ENCODE peak calls at places on chromosome 7, in four cellular contexts. O is Panc1, K is dorsolateral prefrontal cortex, I is AG04450. H is an unnamed sample.

GRCh38 chr7:89012016-89012415 is 216.5 kb upstream of the TEX47 start:
- DNase-seq in I (no peak), O (no peak), K (no peak), H (no peak)

GRCh38 chr7:74479961-74480829 is 26.5 kb downstream of the GTF2IRD1 start:
- DNase-seq in O (no peak), K (peak), I (peak), H (no peak)

GRCh38 chr7:130486963-130487324 is 4.9 kb upstream of the MEST start:
- DNase-seq in O (no peak), K (no peak), I (no peak), H (peak)

GRCh38 chr7:90834771-90835170 is 238.7 kb downstream of the CDK14 start:
- DNase-seq in O (no peak), K (no peak), I (no peak), H (no peak)

GRCh38 chr7:156751319-156751718 is 110.7 kb downstream of the RNF32 start:
- DNase-seq in K (no peak), I (peak), O (no peak), H (peak)

GRCh38 chr7:72919256-72919775 is 5.6 kb upstream of the POM121 start:
- DNase-seq in I (no peak), K (no peak), O (no peak), H (no peak)

GRCh38 chr7:45101748-45102147 is 9.7 kb downstream of the TBRG4 start:
- DNase-seq in K (no peak), I (no peak), O (no peak), H (no peak)

GRCh38 chr7:2553831-2554581 is 1.3 kb downstream of the BRAT1 start:
- DNase-seq in K (no peak), O (no peak), I (no peak), H (no peak)

GRCh38 chr7:100471021-100471420 is 7.0 kb upstream of the SPACDR start:
- DNase-seq in K (no peak), I (no peak), O (no peak), H (no peak)

GRCh38 chr7:74718336-74718735 is 55.5 kb upstream of the NCF1 start:
- DNase-seq in K (no peak), O (no peak), I (no peak), H (no peak)

GRCh38 chr7:98913026-98913425 is 34.7 kb downstream of the TRRAP start:
- DNase-seq in K (no peak), O (no peak), I (no peak), H (no peak)

GRCh38 chr7:136027160-136027559 is 50.0 kb upstream of the MTPN start:
- DNase-seq in K (no peak), O (no peak), I (no peak), H (no peak)

GRCh38 chr7:30797294-30798040 is 26.2 kb downstream of the MINDY4 start:
- DNase-seq in O (no peak), I (no peak), K (no peak), H (no peak)

GRCh38 chr7:150379590-150380379 is 655 bp downstream of the ZNF775 start:
- DNase-seq in I (no peak), K (no peak), O (no peak), H (no peak)

GRCh38 chr7:4151926-4152549 is 530.1 kb upstream of the FOXK1 start:
- DNase-seq in I (no peak), O (no peak), K (no peak), H (no peak)

GRCh38 chr7:36863901-36864701 is 139.8 kb upstream of the AOAH start:
- DNase-seq in O (no peak), K (no peak), I (no peak), H (no peak)

GRCh38 chr7:30859202-30859939 is 52.3 kb upstream of the AQP1 start:
- DNase-seq in I (no peak), K (no peak), O (no peak), H (no peak)

GRCh38 chr7:38424750-38425463 is 151.5 kb upstream of the TARP start:
- DNase-seq in I (no peak), K (no peak), O (no peak), H (no peak)

GRCh38 chr7:128869944-128870285 is 7.3 kb downstream of the ATP6V1F start:
- DNase-seq in O (no peak), I (no peak), K (no peak), H (no peak)

GRCh38 chr7:141017555-141017954 is 2.8 kb upstream of the MRPS33 start:
- DNase-seq in K (no peak), O (no peak), I (no peak), H (no peak)

GRCh38 chr7:41425926-41426325 is 277.0 kb downstream of the INHBA start:
- DNase-seq in K (no peak), I (peak), O (peak), H (peak)

GRCh38 chr7:157903715-157904114 is 566.9 kb downstream of the DNAJB6 start:
- DNase-seq in O (no peak), I (no peak), K (peak), H (no peak)

GRCh38 chr7:19089378-19089777 is 28.1 kb downstream of the TWIST1 start:
- DNase-seq in I (no peak), K (no peak), O (no peak), H (no peak)

GRCh38 chr7:104137971-104138370 is 69.8 kb downstream of the ORC5 start:
- DNase-seq in I (peak), O (no peak), K (no peak), H (no peak)

GRCh38 chr7:44223362-44224114 is 22.8 kb downstream of the YKT6 start:
- DNase-seq in O (no peak), I (no peak), K (no peak), H (no peak)

GRCh38 chr7:74294191-74294998 is 5.2 kb downstream of the CLIP2 start:
- DNase-seq in O (no peak), K (no peak), I (no peak), H (no peak)

GRCh38 chr7:71411475-71411874 is 279.5 kb downstream of the GALNT17 start:
- DNase-seq in I (no peak), O (no peak), K (no peak), H (no peak)

GRCh38 chr7:155206286-155207020 is 91.2 kb upstream of the INSIG1 start:
- DNase-seq in O (peak), K (no peak), I (peak), H (no peak)

GRCh38 chr7:77685219-77685618 is 11.0 kb upstream of the RSBN1L start:
- DNase-seq in O (no peak), K (no peak), I (no peak), H (peak)

GRCh38 chr7:21548491-21548890 is 5.7 kb downstream of the DNAH11 start:
- DNase-seq in O (no peak), I (no peak), K (no peak), H (no peak)

DNA sequence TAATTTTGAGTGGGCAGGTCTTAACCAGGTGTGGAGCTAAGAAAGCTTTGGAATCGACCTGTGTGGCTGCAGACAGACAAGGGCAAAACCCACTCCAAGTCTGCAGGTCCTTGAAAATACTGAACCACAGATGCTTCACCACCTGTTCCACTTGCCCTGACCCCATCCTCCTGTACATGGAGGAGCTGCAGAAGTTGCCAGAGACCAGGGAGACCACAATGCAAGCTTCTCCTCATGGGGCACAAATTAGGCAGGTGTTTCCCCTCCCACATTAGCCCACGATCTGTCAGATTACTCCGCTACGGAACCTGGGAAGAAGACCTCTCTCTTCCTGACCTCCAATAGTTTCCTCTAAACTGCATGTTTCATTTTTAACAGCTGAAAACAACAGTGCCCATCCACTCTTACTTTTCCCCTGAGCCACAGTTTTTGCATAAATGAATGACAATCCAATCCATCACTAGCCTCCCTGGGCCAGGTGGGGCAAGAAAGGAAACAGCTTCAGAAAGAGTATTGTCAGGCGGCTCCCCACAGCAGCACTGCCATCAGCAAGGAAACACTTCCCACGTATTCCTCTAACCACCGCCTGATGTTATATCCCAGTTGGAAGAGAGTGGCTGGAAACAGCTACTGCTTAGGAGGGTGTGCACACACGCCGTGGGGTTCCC is 141.6 kb downstream of the PRKAG2 start:
- DNase-seq in I (no peak), K (no peak), O (no peak), H (no peak)
- H3K27ac ChIP-seq in I (peak), K (no peak), O (peak), H (no peak)

GRCh38 chr7:96713037-96713436 is 3.4 kb upstream of the SEM1 start:
- DNase-seq in O (no peak), I (no peak), K (no peak), H (no peak)

GRCh38 chr7:96708872-96709271 is 774 bp downstream of the SEM1 start:
- DNase-seq in O (no peak), I (no peak), K (no peak), H (no peak)

GRCh38 chr7:96707901-96708774 is 1.5 kb downstream of the SEM1 start:
- DNase-seq in O (no peak), I (no peak), K (no peak), H (no peak)

GRCh38 chr7:96710544-96710943 is 898 bp upstream of the SEM1 start:
- DNase-seq in I (no peak), O (no peak), K (no peak), H (peak)

DNA sequence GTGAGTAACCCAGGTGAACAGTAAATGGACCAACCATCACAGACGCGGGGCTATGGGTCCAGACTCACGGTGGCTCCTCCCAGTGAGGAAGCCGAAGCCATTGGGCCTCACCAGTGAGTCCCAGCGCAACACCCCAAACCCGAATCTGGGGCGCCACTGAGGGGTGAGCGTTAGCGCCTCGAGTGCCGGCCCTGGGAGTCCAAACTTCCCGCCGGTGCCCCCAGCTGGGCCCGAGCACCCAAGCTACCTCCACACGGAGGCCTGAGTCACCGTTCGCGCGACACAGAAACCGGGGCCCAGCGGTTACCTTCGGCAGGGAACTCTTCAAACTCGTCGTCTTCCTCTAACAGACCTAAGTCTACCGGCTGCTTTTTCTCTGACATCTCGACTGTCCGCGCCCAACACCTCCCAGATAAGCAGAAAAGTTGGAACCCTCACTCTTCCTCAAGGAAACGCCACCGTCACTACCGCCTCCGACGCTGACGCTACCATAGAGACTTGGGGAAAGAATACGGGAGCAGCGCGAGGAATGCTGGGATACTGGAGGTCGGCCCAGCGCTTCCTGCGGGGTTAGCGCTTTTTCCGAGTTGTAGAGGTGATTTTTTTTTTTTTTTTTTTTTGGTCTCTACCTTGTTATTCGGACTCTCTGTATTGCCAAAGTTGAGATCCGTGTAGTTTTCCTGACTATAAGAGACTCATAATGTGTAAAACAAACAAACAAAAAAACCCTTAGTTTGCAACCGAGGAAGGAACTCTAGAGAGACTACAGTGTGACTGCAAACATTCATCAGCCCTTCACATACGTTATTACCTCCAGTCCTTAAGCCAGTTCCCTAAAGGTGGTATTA is at the start of gene SEM1:
- DNase-seq in K (peak), O (peak), I (peak), H (no peak)
- H3K27ac ChIP-seq in K (peak), O (peak), I (peak), H (peak)

DNA sequence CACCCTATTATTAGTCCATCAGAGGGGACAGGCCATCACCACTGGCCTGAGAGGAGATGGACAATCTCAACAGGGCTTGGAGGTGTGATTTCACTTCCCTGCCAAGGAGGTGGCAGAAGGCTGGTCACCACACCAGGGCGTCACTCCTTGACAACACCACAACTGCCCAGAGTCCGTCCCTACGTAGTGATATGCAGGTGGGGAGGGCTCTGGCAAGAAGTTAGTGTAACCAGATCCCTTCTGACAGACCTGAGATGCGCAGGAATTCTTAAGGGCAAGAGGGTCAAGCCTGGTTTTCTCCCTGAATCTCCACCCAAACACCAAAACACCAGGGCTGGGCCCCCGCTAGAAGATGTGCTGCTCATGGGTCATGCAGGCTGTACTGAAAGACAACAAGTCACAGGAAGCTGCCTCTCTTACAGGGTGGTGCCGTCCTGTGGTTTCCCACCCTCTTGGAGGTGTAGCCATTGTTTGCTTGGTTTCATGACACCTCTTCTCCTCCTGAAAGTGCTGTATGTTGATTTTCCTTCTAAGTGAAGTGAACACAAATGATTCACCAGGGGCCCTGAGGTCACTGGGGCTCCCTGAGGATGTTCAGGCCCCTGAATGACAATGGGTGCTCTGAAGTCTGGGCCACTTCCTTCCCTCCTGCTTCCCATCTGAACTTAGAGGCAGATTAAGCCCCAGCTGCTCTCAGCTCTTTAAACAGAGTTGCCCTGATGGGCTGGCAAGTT is 27.1 kb downstream of the ATXN7L1 start:
- DNase-seq in I (no peak), K (no peak), O (no peak), H (peak)
- H3K27ac ChIP-seq in I (no peak), K (no peak), O (no peak), H (peak)

GRCh38 chr7:112081778-112082177 is 124.4 kb downstream of the DOCK4 start:
- DNase-seq in K (no peak), O (no peak), I (no peak), H (no peak)

GRCh38 chr7:112079122-112079521 is 127.1 kb downstream of the DOCK4 start:
- DNase-seq in I (no peak), O (no peak), K (no peak), H (no peak)

GRCh38 chr7:112079671-112080070 is 126.5 kb downstream of the DOCK4 start:
- DNase-seq in K (no peak), O (no peak), I (no peak), H (no peak)

GRCh38 chr7:112080441-112080840 is 125.8 kb downstream of the DOCK4 start:
- DNase-seq in K (no peak), I (peak), O (peak), H (peak)

GRCh38 chr7:112080974-112081373 is 125.2 kb downstream of the DOCK4 start:
- DNase-seq in I (no peak), K (no peak), O (peak), H (no peak)
- H3K27ac ChIP-seq in I (peak), K (peak), O (peak), H (peak)

GRCh38 chr7:137282043-137282442 is 61.5 kb downstream of the PTN start:
- DNase-seq in I (peak), O (no peak), K (no peak), H (no peak)
- H3K27ac ChIP-seq in I (no peak), O (no peak), K (peak), H (no peak)

DNA sequence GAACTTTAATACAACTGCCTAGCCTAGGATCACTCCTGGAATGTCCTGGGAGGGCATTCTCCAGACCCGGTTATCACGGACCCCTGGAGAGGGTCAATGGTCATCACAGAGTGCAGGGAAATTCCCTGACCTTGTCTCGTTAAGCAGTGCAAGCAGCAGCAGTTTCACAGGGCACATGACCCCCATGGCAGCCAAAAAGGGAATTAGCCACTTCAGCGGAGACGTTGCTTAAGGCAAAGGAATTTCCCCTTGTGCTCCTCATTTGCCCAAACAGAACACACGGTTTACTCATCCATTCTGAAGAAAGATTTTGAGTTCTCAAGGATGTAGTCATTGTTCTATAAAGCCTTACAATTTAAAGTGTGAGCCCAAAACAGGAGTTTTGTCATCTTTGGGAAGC is 260.3 kb downstream of the SNX13 start:
- DNase-seq in I (peak), O (no peak), K (no peak), H (peak)
- H3K27ac ChIP-seq in I (no peak), O (no peak), K (no peak), H (peak)

GRCh38 chr7:25790261-25790660 is 361.7 kb upstream of the NFE2L3 start:
- DNase-seq in I (no peak), O (no peak), K (no peak), H (no peak)
- H3K27ac ChIP-seq in I (no peak), O (no peak), K (no peak), H (no peak)

DNA sequence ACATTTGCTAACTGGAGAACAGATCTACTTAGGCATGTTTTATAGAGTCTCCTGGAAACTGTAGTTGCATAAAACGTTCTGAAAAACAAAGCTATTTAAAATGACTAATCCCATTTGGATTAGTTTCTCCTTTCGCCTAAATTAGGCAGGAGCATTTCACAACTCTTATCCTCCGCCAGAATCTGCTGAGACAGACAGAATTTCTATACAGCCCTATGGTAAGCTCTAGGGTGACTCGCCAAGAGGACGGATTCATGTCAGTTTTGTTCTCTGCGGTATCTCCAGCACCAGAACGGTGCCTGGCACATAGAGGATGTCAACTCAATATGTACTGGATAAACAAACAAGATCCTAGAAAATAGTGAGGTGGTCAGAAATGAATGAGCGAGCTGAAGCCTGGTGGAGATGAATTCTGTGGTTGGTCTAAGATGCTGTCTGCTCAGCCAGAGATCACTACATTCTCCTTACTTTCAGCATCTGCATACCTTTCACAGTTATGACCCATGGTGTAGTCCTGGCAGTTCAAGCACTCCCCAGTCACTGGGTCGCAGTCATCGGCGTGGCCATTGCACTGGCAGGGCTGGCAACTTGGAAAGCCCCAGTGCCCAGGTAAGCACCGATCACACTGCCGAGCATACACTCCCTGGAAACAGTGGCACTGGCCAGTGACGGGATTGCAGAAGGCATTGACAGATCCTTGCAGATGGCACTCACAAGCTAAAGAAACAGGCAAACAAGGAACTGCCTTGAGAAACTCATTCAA is 44.0 kb downstream of the LAMB1 start:
- DNase-seq in I (no peak), K (no peak), O (no peak), H (no peak)
- H3K27ac ChIP-seq in I (peak), K (no peak), O (peak), H (no peak)

H was measured in epithelial cell of prostate.